ENCODE peak calls at places on chromosomes 16 and 17, in six cellular contexts. One of them, this sample, is unnamed.

GRCh38 chr16:64356267-64356666 is 765.6 kb downstream of the CDH11 start:
- DNase-seq in GM19239: no peak
- DNase-seq in HuH-7.5: no peak
- DNase-seq in amygdala: no peak
- DNase-seq in stimulated activated CD4-positive, alpha-beta T cell treated with anti-CD3 and anti-CD28 coated beads, Interleukin-1b, Interleukin-23, amount 100 ng/mL, for 24 hours: no peak
- DNase-seq in right cardiac atrium: no peak
- DNase-seq in this sample: no peak

GRCh38 chr16:71894229-71894920 is 956 bp upstream of the IST1 start:
- DNase-seq in GM19239: no peak
- DNase-seq in HuH-7.5: peak; percentile 24
- DNase-seq in amygdala: peak; percentile 44
- DNase-seq in stimulated activated CD4-positive, alpha-beta T cell treated with anti-CD3 and anti-CD28 coated beads, Interleukin-1b, Interleukin-23, amount 100 ng/mL, for 24 hours: no peak
- DNase-seq in right cardiac atrium: no peak
- DNase-seq in this sample: peak; percentile 15

GRCh38 chr17:78435330-78436005 is 57.0 kb downstream of the PGS1 start:
- DNase-seq in GM19239: no peak
- DNase-seq in HuH-7.5: no peak
- DNase-seq in amygdala: no peak
- DNase-seq in stimulated activated CD4-positive, alpha-beta T cell treated with anti-CD3 and anti-CD28 coated beads, Interleukin-1b, Interleukin-23, amount 100 ng/mL, for 24 hours: no peak
- DNase-seq in right cardiac atrium: peak; percentile 4
- DNase-seq in this sample: no peak

GRCh38 chr17:7351665-7352558 is at the start of gene KCTD11:
- DNase-seq in GM19239: peak; percentile 95
- DNase-seq in HuH-7.5: peak; percentile 88
- DNase-seq in amygdala: peak; percentile 88
- DNase-seq in stimulated activated CD4-positive, alpha-beta T cell treated with anti-CD3 and anti-CD28 coated beads, Interleukin-1b, Interleukin-23, amount 100 ng/mL, for 24 hours: peak; percentile 35
- DNase-seq in right cardiac atrium: peak; percentile 97
- DNase-seq in this sample: peak; percentile 80

GRCh38 chr17:82836823-82837357 is 2.9 kb downstream of the ZNF750 start:
- DNase-seq in GM19239: no peak
- DNase-seq in HuH-7.5: no peak
- DNase-seq in amygdala: no peak
- DNase-seq in stimulated activated CD4-positive, alpha-beta T cell treated with anti-CD3 and anti-CD28 coated beads, Interleukin-1b, Interleukin-23, amount 100 ng/mL, for 24 hours: no peak
- DNase-seq in right cardiac atrium: no peak
- DNase-seq in this sample: peak; percentile 47

GRCh38 chr17:82893779-82894178 is 54.0 kb upstream of the ZNF750 start:
- DNase-seq in GM19239: no peak
- DNase-seq in HuH-7.5: no peak
- DNase-seq in amygdala: no peak
- DNase-seq in stimulated activated CD4-positive, alpha-beta T cell treated with anti-CD3 and anti-CD28 coated beads, Interleukin-1b, Interleukin-23, amount 100 ng/mL, for 24 hours: no peak
- DNase-seq in right cardiac atrium: peak; percentile 14
- DNase-seq in this sample: no peak

GRCh38 chr17:77685881-77686486 is 272.5 kb upstream of the TNRC6C start:
- DNase-seq in GM19239: no peak
- DNase-seq in HuH-7.5: no peak
- DNase-seq in amygdala: no peak
- DNase-seq in stimulated activated CD4-positive, alpha-beta T cell treated with anti-CD3 and anti-CD28 coated beads, Interleukin-1b, Interleukin-23, amount 100 ng/mL, for 24 hours: no peak
- DNase-seq in right cardiac atrium: no peak
- DNase-seq in this sample: no peak

GRCh38 chr16:88034770-88035169 is 83.5 kb downstream of the BANP start:
- DNase-seq in GM19239: no peak
- DNase-seq in HuH-7.5: no peak
- DNase-seq in amygdala: no peak
- DNase-seq in stimulated activated CD4-positive, alpha-beta T cell treated with anti-CD3 and anti-CD28 coated beads, Interleukin-1b, Interleukin-23, amount 100 ng/mL, for 24 hours: no peak
- DNase-seq in right cardiac atrium: no peak
- DNase-seq in this sample: no peak

GRCh38 chr17:3843935-3844516 is 2.0 kb downstream of the NCBP3 start:
- DNase-seq in GM19239: peak; percentile 48
- DNase-seq in HuH-7.5: peak; percentile 74
- DNase-seq in amygdala: no peak
- DNase-seq in stimulated activated CD4-positive, alpha-beta T cell treated with anti-CD3 and anti-CD28 coated beads, Interleukin-1b, Interleukin-23, amount 100 ng/mL, for 24 hours: peak; percentile 20
- DNase-seq in right cardiac atrium: peak; percentile 53
- DNase-seq in this sample: peak; percentile 68

GRCh38 chr17:4949321-4950074 is 1.2 kb upstream of the PFN1 start:
- DNase-seq in GM19239: peak; percentile 82
- DNase-seq in HuH-7.5: peak; percentile 81
- DNase-seq in amygdala: peak; percentile 69
- DNase-seq in stimulated activated CD4-positive, alpha-beta T cell treated with anti-CD3 and anti-CD28 coated beads, Interleukin-1b, Interleukin-23, amount 100 ng/mL, for 24 hours: peak; percentile 59
- DNase-seq in right cardiac atrium: peak; percentile 89
- DNase-seq in this sample: peak; percentile 45

GRCh38 chr17:42989146-42989545 is 8.8 kb downstream of the RUNDC1 start:
- DNase-seq in GM19239: no peak
- DNase-seq in HuH-7.5: no peak
- DNase-seq in amygdala: no peak
- DNase-seq in stimulated activated CD4-positive, alpha-beta T cell treated with anti-CD3 and anti-CD28 coated beads, Interleukin-1b, Interleukin-23, amount 100 ng/mL, for 24 hours: no peak
- DNase-seq in right cardiac atrium: no peak
- DNase-seq in this sample: no peak

GRCh38 chr17:45405250-45406086 is 27.2 kb downstream of the ARHGAP27 start:
- DNase-seq in GM19239: no peak
- DNase-seq in HuH-7.5: peak; percentile 61
- DNase-seq in amygdala: no peak
- DNase-seq in stimulated activated CD4-positive, alpha-beta T cell treated with anti-CD3 and anti-CD28 coated beads, Interleukin-1b, Interleukin-23, amount 100 ng/mL, for 24 hours: no peak
- DNase-seq in right cardiac atrium: peak; percentile 75
- DNase-seq in this sample: no peak

This sample was measured in HEK293T.